ENCODE peak calls at places on chromosomes 5 and 9, in five cellular contexts. X is A549, C is SK-N-SH, M is K562, F is GM12878. Z is an unnamed sample.

GRCh38 chr9:4970970-4971641 is 14.0 kb upstream of the JAK2 start:
- DNase-seq in M (no peak), F (peak; percentile 76), X (no peak), C (no peak), Z (no peak)

GRCh38 chr9:34654317-34655083 is 2.5 kb downstream of the IL11RA start:
- DNase-seq in X (no peak), M (no peak), F (no peak), C (peak; percentile 92), Z (peak; percentile 57)

GRCh38 chr5:141846031-141846430 is 32.2 kb downstream of the PCDH1 start:
- DNase-seq in F (no peak), C (peak; percentile 82), X (no peak), M (peak; percentile 56), Z (peak; percentile 85)

GRCh38 chr9:5767968-5768932 is 64.7 kb downstream of the ERMP1 start:
- DNase-seq in C (no peak), X (no peak), F (peak; percentile 66), M (no peak), Z (no peak)

GRCh38 chr5:53206562-53206961 is 97.0 kb upstream of the MOCS2 start:
- DNase-seq in M (no peak), C (no peak), X (no peak), F (no peak), Z (no peak)

GRCh38 chr5:157612071-157612476 is 36.5 kb upstream of the ADAM19 start:
- DNase-seq in M (no peak), F (no peak), C (no peak), X (no peak), Z (no peak)

GRCh38 chr9:84146893-84147705 is 166.5 kb downstream of the RMI1 start:
- DNase-seq in C (no peak), F (no peak), M (no peak), X (no peak), Z (no peak)

GRCh38 chr9:130424781-130425310 is 19.9 kb upstream of the ASS1 start:
- DNase-seq in C (no peak), F (no peak), M (no peak), X (no peak), Z (no peak)

GRCh38 chr9:123678038-123678877 is 251.7 kb downstream of the DENND1A start:
- DNase-seq in M (no peak), F (no peak), C (peak; percentile 57), X (no peak), Z (peak; percentile 1)

GRCh38 chr9:37938121-37938906 is 34.4 kb upstream of the SLC25A51 start:
- DNase-seq in C (peak; percentile 79), X (no peak), F (no peak), M (peak; percentile 32), Z (peak; percentile 93)

GRCh38 chr9:121350993-121351561 is 19.0 kb downstream of the STOM start:
- DNase-seq in M (peak; percentile 72), C (peak; percentile 49), X (no peak), F (no peak), Z (peak; percentile 92)

GRCh38 chr9:23850242-23851023 is 24.4 kb upstream of the ELAVL2 start:
- DNase-seq in X (no peak), M (no peak), F (no peak), C (peak; percentile 53), Z (no peak)

GRCh38 chr9:133712221-133713100 is 25.7 kb downstream of the SARDH start:
- DNase-seq in M (no peak), F (no peak), X (no peak), C (no peak), Z (no peak)

GRCh38 chr9:20315672-20316071 is 306.6 kb downstream of the MLLT3 start:
- DNase-seq in M (no peak), X (no peak), F (no peak), C (no peak), Z (peak; percentile 91)

GRCh38 chr5:26942481-26942880 is 95.9 kb downstream of the CDH9 start:
- DNase-seq in X (no peak), F (no peak), C (no peak), M (no peak), Z (peak; percentile 25)

GRCh38 chr5:417765-418559 is 25.0 kb upstream of the EXOC3 start:
- DNase-seq in X (no peak), C (no peak), M (no peak), F (no peak), Z (no peak)

GRCh38 chr5:44794371-44794770 is 14.4 kb upstream of the MRPS30 start:
- DNase-seq in F (no peak), X (no peak), C (no peak), M (no peak), Z (no peak)

GRCh38 chr5:76081811-76082783 is 1.1 kb upstream of the SV2C start:
- DNase-seq in C (peak; percentile 82), X (no peak), M (no peak), F (no peak), Z (no peak)

GRCh38 chr9:108033976-108034964 is 544.7 kb upstream of the KLF4 start:
- DNase-seq in C (no peak), F (no peak), M (no peak), X (no peak), Z (peak; percentile 94)

GRCh38 chr9:85960688-85961093 is 19.7 kb downstream of the NAA35 start:
- DNase-seq in F (no peak), X (no peak), M (no peak), C (no peak), Z (peak; percentile 13)
- TF ChIP-seq RCOR1 in F (no peak), X (no peak), M (no peak), C (no peak), Z (no peak)

GRCh38 chr5:14603141-14603540 is 21.5 kb downstream of the OTULINL start:
- DNase-seq in F (no peak), M (no peak), X (no peak), C (no peak), Z (no peak)
- TF ChIP-seq RCOR1 in F (no peak), M (no peak), X (no peak), C (no peak), Z (no peak)

GRCh38 chr5:170277953-170278352 is 19.6 kb downstream of the LCP2 start:
- DNase-seq in X (no peak), M (no peak), C (no peak), F (no peak), Z (no peak)

GRCh38 chr5:170284231-170284630 is 13.3 kb downstream of the LCP2 start:
- DNase-seq in C (no peak), M (no peak), X (no peak), F (no peak), Z (no peak)

GRCh38 chr5:170278611-170279500 is 18.7 kb downstream of the LCP2 start:
- DNase-seq in X (no peak), C (no peak), M (peak; percentile 87), F (peak; percentile 78), Z (no peak)

GRCh38 chr5:170283296-170283695 is 14.3 kb downstream of the LCP2 start:
- DNase-seq in X (no peak), M (no peak), C (no peak), F (no peak), Z (no peak)

DNA sequence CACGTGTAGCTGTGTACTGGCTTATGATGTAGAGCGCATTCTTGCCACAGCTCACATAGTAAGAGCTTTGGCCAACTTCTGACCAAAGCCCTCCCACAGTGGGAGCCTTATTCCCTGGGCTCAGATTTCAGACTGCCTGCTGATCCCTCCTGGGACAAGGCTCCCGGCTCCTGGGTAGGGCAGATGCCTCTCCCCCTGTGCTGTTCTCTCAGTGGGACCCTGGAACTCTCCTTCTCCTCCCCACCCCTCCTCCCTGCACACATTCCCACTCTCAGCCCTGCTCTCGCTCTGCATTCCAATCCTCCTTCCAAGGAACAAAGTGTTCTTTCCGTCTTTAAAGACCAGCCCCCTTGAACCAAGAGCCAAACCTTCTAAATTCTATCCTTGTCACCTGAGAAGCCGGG is 17.5 kb downstream of the LCP2 start:
- DNase-seq in X (no peak), M (no peak), F (no peak), C (no peak), Z (no peak)
- TF ChIP-seq RCOR1 in X (no peak), M (no peak), F (no peak), C (no peak), Z (no peak)

DNA sequence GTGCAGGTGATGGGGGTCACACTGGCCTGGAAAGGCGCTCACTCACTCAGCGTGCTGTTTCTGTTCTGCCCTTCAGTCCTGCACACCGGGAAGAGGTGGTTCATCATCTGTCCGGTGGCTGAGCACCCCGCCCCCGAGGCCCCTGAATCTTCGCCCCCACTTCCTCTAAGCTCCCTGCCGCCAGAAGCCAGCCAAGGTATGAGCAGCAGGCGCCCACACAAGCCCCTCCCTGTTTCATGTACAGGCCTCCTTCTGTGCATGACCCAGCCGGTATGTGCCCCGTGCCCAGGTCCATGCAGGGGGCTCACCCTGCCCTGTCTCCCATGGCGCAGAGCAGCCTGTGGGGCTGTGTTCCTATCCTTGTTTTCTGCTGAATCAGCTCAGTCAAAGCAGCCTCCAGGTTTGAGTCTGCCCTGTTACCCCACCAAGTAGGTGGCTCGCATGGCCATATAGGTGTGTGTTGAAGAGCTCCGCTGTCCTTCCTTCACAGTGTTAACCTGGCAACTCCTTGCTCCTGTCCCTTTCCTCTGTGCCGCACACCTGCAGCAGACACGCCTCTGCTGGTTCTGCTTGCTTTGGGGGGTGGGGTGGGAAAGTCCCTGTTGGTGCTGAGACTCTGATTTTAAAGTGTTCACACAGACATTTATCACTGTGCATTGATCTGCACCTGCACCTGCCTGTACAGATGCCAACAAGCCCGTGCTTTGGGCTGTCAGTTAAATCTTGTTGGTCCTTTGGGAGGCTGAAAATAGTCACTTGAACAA is 84.8 kb downstream of the WNK2 start:
- DNase-seq in X (no peak), F (no peak), C (peak; percentile 8), M (no peak), Z (no peak)
- TF ChIP-seq RCOR1 in X (no peak), F (no peak), C (no peak), M (no peak), Z (no peak)

DNA sequence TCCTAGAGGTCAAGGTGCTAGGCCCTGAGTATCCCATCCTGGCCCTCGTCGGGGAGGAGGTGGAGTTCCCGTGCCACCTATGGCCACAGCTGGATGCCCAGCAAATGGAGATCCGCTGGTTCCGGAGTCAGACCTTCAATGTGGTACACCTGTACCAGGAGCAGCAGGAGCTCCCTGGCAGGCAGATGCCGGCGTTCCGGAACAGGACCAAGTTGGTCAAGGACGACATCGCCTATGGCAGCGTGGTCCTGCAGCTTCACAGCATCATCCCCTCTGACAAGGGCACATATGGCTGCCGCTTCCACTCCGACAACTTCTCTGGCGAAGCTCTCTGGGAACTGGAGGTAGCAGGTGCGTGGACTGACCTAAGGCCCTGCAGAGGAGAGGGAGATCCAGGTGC is 7.9 kb downstream of the BTNL9 start:
- DNase-seq in C (no peak), F (no peak), X (no peak), M (no peak), Z (no peak)
- TF ChIP-seq RCOR1 in C (no peak), F (no peak), X (no peak), M (no peak), Z (no peak)

DNA sequence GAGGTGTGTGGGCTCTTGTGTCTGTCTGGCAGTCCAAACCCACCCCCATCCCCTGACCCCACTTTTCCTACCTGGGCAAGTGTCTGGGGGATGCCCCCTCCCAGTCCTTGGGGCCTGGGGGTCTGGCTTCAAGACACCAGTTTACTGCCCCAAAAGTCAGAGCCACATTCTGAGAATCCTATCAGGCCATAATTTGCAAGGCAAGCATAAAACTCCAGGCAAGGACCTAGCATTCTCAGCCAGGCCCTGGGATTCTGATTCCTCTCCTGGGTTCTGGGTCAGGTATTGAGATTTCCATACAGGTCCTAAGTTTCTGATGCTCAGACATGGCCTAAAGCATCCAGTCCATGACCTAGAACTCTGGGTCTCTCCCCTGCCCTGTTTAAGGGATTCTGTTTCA is 33.3 kb downstream of the CXXC5 start:
- DNase-seq in M (no peak), X (no peak), F (no peak), C (no peak), Z (no peak)
- TF ChIP-seq RCOR1 in M (no peak), X (no peak), F (no peak), C (no peak), Z (no peak)

GRCh38 chr5:36407396-36407795 is 105.7 kb upstream of the RANBP3L start:
- DNase-seq in M (no peak), F (no peak), C (no peak), X (no peak), Z (no peak)
- TF ChIP-seq RCOR1 in M (no peak), F (no peak), C (no peak), X (no peak), Z (no peak)

Z was measured in IMR-90.